ENCODE peak calls at places on chromosomes 7 and 10, in ten cellular contexts. One of them, this sample, is unnamed.

GRCh38 chr7:21671859-21672258 is 129.0 kb downstream of the DNAH11 start:
- DNase-seq in HFFc6: no peak
- DNase-seq in occipital lobe: no peak
- DNase-seq in AG09309: no peak
- DNase-seq in fibroblast of the aortic adventitia: no peak
- DNase-seq in NCI-H1105: no peak
- DNase-seq in NCI-H2081: no peak
- DNase-seq in LoVo: no peak
- DNase-seq in hepatocyte: no peak
- DNase-seq in RPMI7951: no peak
- DNase-seq in this sample: no peak

GRCh38 chr10:6748029-6748428 is 168.0 kb upstream of the PRKCQ start:
- DNase-seq in HFFc6: no peak
- DNase-seq in occipital lobe: no peak
- DNase-seq in AG09309: no peak
- DNase-seq in fibroblast of the aortic adventitia: no peak
- DNase-seq in NCI-H1105: no peak
- DNase-seq in NCI-H2081: no peak
- DNase-seq in LoVo: no peak
- DNase-seq in hepatocyte: no peak
- DNase-seq in RPMI7951: no peak
- DNase-seq in this sample: no peak

GRCh38 chr7:151334628-151335027 is 7.0 kb upstream of the NUB1 start:
- DNase-seq in HFFc6: no peak
- DNase-seq in occipital lobe: no peak
- DNase-seq in AG09309: no peak
- DNase-seq in fibroblast of the aortic adventitia: no peak
- DNase-seq in NCI-H1105: no peak
- DNase-seq in NCI-H2081: no peak
- DNase-seq in LoVo: no peak
- DNase-seq in hepatocyte: no peak
- DNase-seq in RPMI7951: no peak
- DNase-seq in this sample: no peak

GRCh38 chr7:2175514-2175913 is 57.2 kb downstream of the MAD1L1 start:
- DNase-seq in HFFc6: peak; percentile 98
- DNase-seq in occipital lobe: no peak
- DNase-seq in AG09309: peak; percentile 98
- DNase-seq in fibroblast of the aortic adventitia: peak; percentile 99
- DNase-seq in NCI-H1105: no peak
- DNase-seq in NCI-H2081: no peak
- DNase-seq in LoVo: peak; percentile 69
- DNase-seq in hepatocyte: peak; percentile 62
- DNase-seq in RPMI7951: peak; percentile 100
- DNase-seq in this sample: no peak

GRCh38 chr10:114304566-114305421 is 65.7 kb downstream of the VWA2 start:
- DNase-seq in HFFc6: no peak
- DNase-seq in occipital lobe: peak; percentile 46
- DNase-seq in AG09309: no peak
- DNase-seq in fibroblast of the aortic adventitia: no peak
- DNase-seq in NCI-H1105: peak; percentile 23
- DNase-seq in NCI-H2081: peak; percentile 35
- DNase-seq in LoVo: no peak
- DNase-seq in hepatocyte: peak; percentile 70
- DNase-seq in RPMI7951: no peak
- DNase-seq in this sample: no peak

GRCh38 chr10:96842896-96843723 is 11.0 kb downstream of the LCOR start:
- DNase-seq in HFFc6: no peak
- DNase-seq in occipital lobe: no peak
- DNase-seq in AG09309: no peak
- DNase-seq in fibroblast of the aortic adventitia: no peak
- DNase-seq in NCI-H1105: no peak
- DNase-seq in NCI-H2081: no peak
- DNase-seq in LoVo: no peak
- DNase-seq in hepatocyte: no peak
- DNase-seq in RPMI7951: no peak
- DNase-seq in this sample: no peak

GRCh38 chr10:126062132-126063032 is 166.0 kb downstream of the FANK1 start:
- DNase-seq in HFFc6: peak; percentile 96
- DNase-seq in occipital lobe: peak; percentile 64
- DNase-seq in AG09309: peak; percentile 91
- DNase-seq in fibroblast of the aortic adventitia: peak; percentile 97
- DNase-seq in NCI-H1105: no peak
- DNase-seq in NCI-H2081: no peak
- DNase-seq in LoVo: peak; percentile 41
- DNase-seq in hepatocyte: peak; percentile 68
- DNase-seq in RPMI7951: peak; percentile 98
- DNase-seq in this sample: peak; percentile 67

GRCh38 chr10:98349508-98349922 is 65.5 kb downstream of the PYROXD2 start:
- DNase-seq in HFFc6: peak; percentile 98
- DNase-seq in occipital lobe: no peak
- DNase-seq in AG09309: peak; percentile 100
- DNase-seq in fibroblast of the aortic adventitia: peak; percentile 100
- DNase-seq in NCI-H1105: no peak
- DNase-seq in NCI-H2081: no peak
- DNase-seq in LoVo: peak; percentile 39
- DNase-seq in hepatocyte: peak; percentile 75
- DNase-seq in RPMI7951: peak; percentile 66
- DNase-seq in this sample: peak; percentile 83

GRCh38 chr10:110358869-110359629 is 54.3 kb upstream of the SMNDC1 start:
- DNase-seq in HFFc6: peak; percentile 9
- DNase-seq in occipital lobe: no peak
- DNase-seq in AG09309: no peak
- DNase-seq in fibroblast of the aortic adventitia: peak; percentile 52
- DNase-seq in NCI-H1105: no peak
- DNase-seq in NCI-H2081: no peak
- DNase-seq in LoVo: peak; percentile 67
- DNase-seq in hepatocyte: no peak
- DNase-seq in RPMI7951: peak; percentile 58
- DNase-seq in this sample: no peak